ENCODE peak calls at places on chromosomes 11 and 22, in seven cellular contexts. One of them, this sample, is unnamed.

GRCh38 chr11:116177521-116178220 is 595.1 kb downstream of the BUD13 start:
- DNase-seq in epithelial cell of esophagus: no peak
- DNase-seq in left ventricle myocardium inferior: no peak
- DNase-seq in astrocyte of the spinal cord: no peak
- DNase-seq in tibial artery: no peak
- DNase-seq in OCI-LY7: no peak
- DNase-seq in cardiac muscle cell: no peak
- DNase-seq in this sample: no peak

GRCh38 chr22:37043214-37043827 is 8.2 kb upstream of the KCTD17 start:
- DNase-seq in epithelial cell of esophagus: no peak
- DNase-seq in left ventricle myocardium inferior: no peak
- DNase-seq in astrocyte of the spinal cord: no peak
- DNase-seq in tibial artery: no peak
- DNase-seq in OCI-LY7: no peak
- DNase-seq in cardiac muscle cell: no peak
- DNase-seq in this sample: no peak

GRCh38 chr22:25488244-25489020 is 76.0 kb upstream of the GRK3 start:
- DNase-seq in epithelial cell of esophagus: peak
- DNase-seq in left ventricle myocardium inferior: peak
- DNase-seq in astrocyte of the spinal cord: peak
- DNase-seq in tibial artery: no peak
- DNase-seq in OCI-LY7: no peak
- DNase-seq in cardiac muscle cell: peak
- DNase-seq in this sample: peak

GRCh38 chr22:31139866-31140716 is at the start of gene PLA2G3:
- DNase-seq in epithelial cell of esophagus: peak
- DNase-seq in left ventricle myocardium inferior: no peak
- DNase-seq in astrocyte of the spinal cord: peak
- DNase-seq in tibial artery: no peak
- DNase-seq in OCI-LY7: no peak
- DNase-seq in cardiac muscle cell: peak
- DNase-seq in this sample: peak

GRCh38 chr11:96259053-96259837 is 83.8 kb downstream of the MAML2 start:
- DNase-seq in epithelial cell of esophagus: peak
- DNase-seq in left ventricle myocardium inferior: no peak
- DNase-seq in astrocyte of the spinal cord: peak
- DNase-seq in tibial artery: no peak
- DNase-seq in OCI-LY7: peak
- DNase-seq in cardiac muscle cell: peak
- DNase-seq in this sample: no peak

GRCh38 chr11:21398195-21398594 is 728.8 kb downstream of the NELL1 start:
- DNase-seq in epithelial cell of esophagus: no peak
- DNase-seq in left ventricle myocardium inferior: no peak
- DNase-seq in astrocyte of the spinal cord: no peak
- DNase-seq in tibial artery: no peak
- DNase-seq in OCI-LY7: no peak
- DNase-seq in cardiac muscle cell: no peak
- DNase-seq in this sample: no peak

GRCh38 chr11:75938543-75938942 is 123.5 kb downstream of the UVRAG start:
- DNase-seq in epithelial cell of esophagus: peak
- DNase-seq in left ventricle myocardium inferior: no peak
- DNase-seq in astrocyte of the spinal cord: peak
- DNase-seq in tibial artery: no peak
- DNase-seq in OCI-LY7: no peak
- DNase-seq in cardiac muscle cell: peak
- DNase-seq in this sample: no peak

GRCh38 chr11:8693010-8693551 is 10.5 kb downstream of the RPL27A start:
- DNase-seq in epithelial cell of esophagus: peak
- DNase-seq in left ventricle myocardium inferior: no peak
- DNase-seq in astrocyte of the spinal cord: no peak
- DNase-seq in tibial artery: no peak
- DNase-seq in OCI-LY7: no peak
- DNase-seq in cardiac muscle cell: peak
- DNase-seq in this sample: no peak

GRCh38 chr22:48538291-48538820 is 1289.3 kb downstream of the BRD1 start:
- DNase-seq in epithelial cell of esophagus: no peak
- DNase-seq in left ventricle myocardium inferior: no peak
- DNase-seq in astrocyte of the spinal cord: no peak
- DNase-seq in tibial artery: no peak
- DNase-seq in OCI-LY7: no peak
- DNase-seq in cardiac muscle cell: no peak
- DNase-seq in this sample: no peak

GRCh38 chr11:75577198-75577597 is 15.1 kb downstream of the SERPINH1 start:
- DNase-seq in epithelial cell of esophagus: no peak
- DNase-seq in left ventricle myocardium inferior: no peak
- DNase-seq in astrocyte of the spinal cord: no peak
- DNase-seq in tibial artery: no peak
- DNase-seq in OCI-LY7: peak
- DNase-seq in cardiac muscle cell: no peak
- DNase-seq in this sample: no peak

GRCh38 chr11:72676874-72677341 is 2.7 kb upstream of the PDE2A start:
- DNase-seq in epithelial cell of esophagus: peak
- DNase-seq in left ventricle myocardium inferior: peak
- DNase-seq in astrocyte of the spinal cord: peak
- DNase-seq in tibial artery: no peak
- DNase-seq in OCI-LY7: peak
- DNase-seq in cardiac muscle cell: peak
- DNase-seq in this sample: no peak

GRCh38 chr11:62552931-62553838 is 6.6 kb upstream of the AHNAK start:
- DNase-seq in epithelial cell of esophagus: peak
- DNase-seq in left ventricle myocardium inferior: peak
- DNase-seq in astrocyte of the spinal cord: peak
- DNase-seq in tibial artery: peak
- DNase-seq in OCI-LY7: no peak
- DNase-seq in cardiac muscle cell: peak
- DNase-seq in this sample: peak

GRCh38 chr22:35319244-35319985 is 19.7 kb downstream of the TOM1 start:
- DNase-seq in epithelial cell of esophagus: no peak
- DNase-seq in left ventricle myocardium inferior: no peak
- DNase-seq in astrocyte of the spinal cord: no peak
- DNase-seq in tibial artery: no peak
- DNase-seq in OCI-LY7: no peak
- DNase-seq in cardiac muscle cell: no peak
- DNase-seq in this sample: no peak

GRCh38 chr11:12274558-12275197 is 102.7 kb upstream of the PARVA start:
- DNase-seq in epithelial cell of esophagus: peak
- DNase-seq in left ventricle myocardium inferior: no peak
- DNase-seq in astrocyte of the spinal cord: peak
- DNase-seq in tibial artery: peak
- DNase-seq in OCI-LY7: no peak
- DNase-seq in cardiac muscle cell: no peak
- DNase-seq in this sample: no peak

GRCh38 chr22:44709881-44710400 is 7.9 kb downstream of the PRR5 start:
- DNase-seq in epithelial cell of esophagus: no peak
- DNase-seq in left ventricle myocardium inferior: no peak
- DNase-seq in astrocyte of the spinal cord: no peak
- DNase-seq in tibial artery: no peak
- DNase-seq in OCI-LY7: no peak
- DNase-seq in cardiac muscle cell: no peak
- DNase-seq in this sample: no peak

GRCh38 chr11:85742873-85743275 is 56.9 kb upstream of the CCDC89 start:
- DNase-seq in epithelial cell of esophagus: peak
- DNase-seq in left ventricle myocardium inferior: no peak
- DNase-seq in astrocyte of the spinal cord: no peak
- DNase-seq in tibial artery: no peak
- DNase-seq in OCI-LY7: no peak
- DNase-seq in cardiac muscle cell: no peak
- DNase-seq in this sample: no peak

GRCh38 chr11:85742348-85742747 is 56.4 kb upstream of the CCDC89 start:
- DNase-seq in epithelial cell of esophagus: no peak
- DNase-seq in left ventricle myocardium inferior: no peak
- DNase-seq in astrocyte of the spinal cord: no peak
- DNase-seq in tibial artery: no peak
- DNase-seq in OCI-LY7: no peak
- DNase-seq in cardiac muscle cell: no peak
- DNase-seq in this sample: no peak

GRCh38 chr11:85737738-85738137 is 51.7 kb upstream of the CCDC89 start:
- DNase-seq in epithelial cell of esophagus: no peak
- DNase-seq in left ventricle myocardium inferior: no peak
- DNase-seq in astrocyte of the spinal cord: no peak
- DNase-seq in tibial artery: no peak
- DNase-seq in OCI-LY7: no peak
- DNase-seq in cardiac muscle cell: no peak
- DNase-seq in this sample: no peak

GRCh38 chr11:85736121-85736520 is 50.1 kb upstream of the CCDC89 start:
- DNase-seq in epithelial cell of esophagus: no peak
- DNase-seq in left ventricle myocardium inferior: no peak
- DNase-seq in astrocyte of the spinal cord: no peak
- DNase-seq in tibial artery: no peak
- DNase-seq in OCI-LY7: no peak
- DNase-seq in cardiac muscle cell: peak
- DNase-seq in this sample: no peak

GRCh38 chr11:85740464-85741400 is 54.7 kb upstream of the CCDC89 start:
- DNase-seq in epithelial cell of esophagus: no peak
- DNase-seq in left ventricle myocardium inferior: no peak
- DNase-seq in astrocyte of the spinal cord: no peak
- DNase-seq in tibial artery: no peak
- DNase-seq in OCI-LY7: no peak
- DNase-seq in cardiac muscle cell: peak
- DNase-seq in this sample: no peak
- H3K4me3 ChIP-seq in epithelial cell of esophagus: no peak
- H3K4me3 ChIP-seq in left ventricle myocardium inferior: no peak
- H3K4me3 ChIP-seq in astrocyte of the spinal cord: no peak
- H3K4me3 ChIP-seq in tibial artery: no peak
- H3K4me3 ChIP-seq in OCI-LY7: no peak
- H3K4me3 ChIP-seq in cardiac muscle cell: no peak
- H3K4me3 ChIP-seq in this sample: no peak

GRCh38 chr11:118928108-118928869 is 2.6 kb upstream of the BCL9L start:
- DNase-seq in epithelial cell of esophagus: peak
- DNase-seq in left ventricle myocardium inferior: peak
- DNase-seq in astrocyte of the spinal cord: peak
- DNase-seq in tibial artery: peak
- DNase-seq in OCI-LY7: peak
- DNase-seq in cardiac muscle cell: peak
- DNase-seq in this sample: no peak

GRCh38 chr11:118930152-118930712 is 4.5 kb upstream of the BCL9L start:
- DNase-seq in epithelial cell of esophagus: peak
- DNase-seq in left ventricle myocardium inferior: peak
- DNase-seq in astrocyte of the spinal cord: peak
- DNase-seq in tibial artery: peak
- DNase-seq in OCI-LY7: peak
- DNase-seq in cardiac muscle cell: peak
- DNase-seq in this sample: no peak

GRCh38 chr11:118928870-118929495 is 3.3 kb upstream of the BCL9L start:
- DNase-seq in epithelial cell of esophagus: peak
- DNase-seq in left ventricle myocardium inferior: peak
- DNase-seq in astrocyte of the spinal cord: peak
- DNase-seq in tibial artery: no peak
- DNase-seq in OCI-LY7: peak
- DNase-seq in cardiac muscle cell: peak
- DNase-seq in this sample: no peak

GRCh38 chr11:118931576-118931975 is 5.8 kb upstream of the BCL9L start:
- DNase-seq in epithelial cell of esophagus: no peak
- DNase-seq in left ventricle myocardium inferior: no peak
- DNase-seq in astrocyte of the spinal cord: no peak
- DNase-seq in tibial artery: no peak
- DNase-seq in OCI-LY7: no peak
- DNase-seq in cardiac muscle cell: no peak
- DNase-seq in this sample: no peak

GRCh38 chr11:118929496-118930151 is 3.9 kb upstream of the BCL9L start:
- DNase-seq in epithelial cell of esophagus: peak
- DNase-seq in left ventricle myocardium inferior: peak
- DNase-seq in astrocyte of the spinal cord: peak
- DNase-seq in tibial artery: peak
- DNase-seq in OCI-LY7: peak
- DNase-seq in cardiac muscle cell: peak
- DNase-seq in this sample: no peak
- H3K4me3 ChIP-seq in epithelial cell of esophagus: peak
- H3K4me3 ChIP-seq in left ventricle myocardium inferior: peak
- H3K4me3 ChIP-seq in astrocyte of the spinal cord: peak
- H3K4me3 ChIP-seq in tibial artery: peak
- H3K4me3 ChIP-seq in OCI-LY7: peak
- H3K4me3 ChIP-seq in cardiac muscle cell: peak
- H3K4me3 ChIP-seq in this sample: peak

DNA sequence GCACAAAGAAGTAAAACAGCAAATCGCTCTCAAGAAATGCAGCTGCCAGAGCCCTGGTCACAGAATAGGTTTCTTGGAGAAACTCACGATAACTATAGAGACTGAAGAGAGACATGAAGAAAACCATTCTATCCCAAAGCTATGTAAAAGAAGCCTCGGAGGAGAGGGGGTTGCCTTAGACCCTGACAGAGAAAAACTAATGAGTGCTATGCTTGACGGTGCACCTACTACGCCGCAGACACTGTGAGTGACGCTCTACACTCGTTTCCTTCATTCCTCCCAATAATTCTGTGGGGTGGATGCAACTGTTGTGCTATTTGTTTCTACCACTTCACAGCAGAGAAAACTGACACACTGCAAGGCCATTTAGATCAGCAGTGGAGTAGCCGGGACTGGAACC is 121.8 kb downstream of the ETS1 start:
- DNase-seq in epithelial cell of esophagus: no peak
- DNase-seq in left ventricle myocardium inferior: no peak
- DNase-seq in astrocyte of the spinal cord: no peak
- DNase-seq in tibial artery: no peak
- DNase-seq in OCI-LY7: no peak
- DNase-seq in cardiac muscle cell: no peak
- DNase-seq in this sample: no peak
- H3K4me3 ChIP-seq in epithelial cell of esophagus: no peak
- H3K4me3 ChIP-seq in left ventricle myocardium inferior: no peak
- H3K4me3 ChIP-seq in astrocyte of the spinal cord: no peak
- H3K4me3 ChIP-seq in tibial artery: no peak
- H3K4me3 ChIP-seq in OCI-LY7: no peak
- H3K4me3 ChIP-seq in cardiac muscle cell: no peak
- H3K4me3 ChIP-seq in this sample: no peak

GRCh38 chr11:60929774-60930173 is 5.5 kb downstream of the TMEM132A start:
- DNase-seq in epithelial cell of esophagus: no peak
- DNase-seq in left ventricle myocardium inferior: no peak
- DNase-seq in astrocyte of the spinal cord: no peak
- DNase-seq in tibial artery: no peak
- DNase-seq in OCI-LY7: no peak
- DNase-seq in cardiac muscle cell: no peak
- DNase-seq in this sample: no peak

GRCh38 chr11:60928563-60929001 is 4.3 kb downstream of the TMEM132A start:
- DNase-seq in epithelial cell of esophagus: no peak
- DNase-seq in left ventricle myocardium inferior: no peak
- DNase-seq in astrocyte of the spinal cord: no peak
- DNase-seq in tibial artery: no peak
- DNase-seq in OCI-LY7: no peak
- DNase-seq in cardiac muscle cell: no peak
- DNase-seq in this sample: no peak

GRCh38 chr11:60932605-60933346 is 8.5 kb downstream of the TMEM132A start:
- DNase-seq in epithelial cell of esophagus: no peak
- DNase-seq in left ventricle myocardium inferior: no peak
- DNase-seq in astrocyte of the spinal cord: peak
- DNase-seq in tibial artery: no peak
- DNase-seq in OCI-LY7: peak
- DNase-seq in cardiac muscle cell: no peak
- DNase-seq in this sample: no peak

GRCh38 chr11:60931897-60932296 is 7.6 kb downstream of the TMEM132A start:
- DNase-seq in epithelial cell of esophagus: no peak
- DNase-seq in left ventricle myocardium inferior: no peak
- DNase-seq in astrocyte of the spinal cord: no peak
- DNase-seq in tibial artery: no peak
- DNase-seq in OCI-LY7: peak
- DNase-seq in cardiac muscle cell: no peak
- DNase-seq in this sample: no peak

DNA sequence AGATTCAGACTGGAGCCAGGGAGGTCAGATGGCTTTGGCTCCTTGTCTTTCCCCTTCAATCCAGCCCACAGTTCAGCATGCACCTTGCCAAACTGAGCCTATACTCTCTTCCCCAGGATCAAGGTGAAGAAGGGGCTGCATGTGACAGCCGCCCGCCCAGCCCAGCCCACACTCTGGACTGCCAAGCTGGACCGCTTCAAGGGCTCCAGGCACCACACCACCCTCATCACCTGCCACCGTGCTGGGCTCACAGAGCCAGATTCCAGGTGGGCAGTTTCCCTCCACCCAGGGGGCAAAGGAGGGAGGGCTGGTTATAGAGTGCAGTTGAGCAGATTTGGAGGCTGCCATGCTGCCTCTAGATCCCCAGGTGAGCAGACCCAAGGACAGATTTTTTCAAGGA is 6.1 kb downstream of the TMEM132A start:
- DNase-seq in epithelial cell of esophagus: no peak
- DNase-seq in left ventricle myocardium inferior: no peak
- DNase-seq in astrocyte of the spinal cord: no peak
- DNase-seq in tibial artery: no peak
- DNase-seq in OCI-LY7: no peak
- DNase-seq in cardiac muscle cell: no peak
- DNase-seq in this sample: no peak
- H3K4me3 ChIP-seq in epithelial cell of esophagus: no peak
- H3K4me3 ChIP-seq in left ventricle myocardium inferior: no peak
- H3K4me3 ChIP-seq in astrocyte of the spinal cord: no peak
- H3K4me3 ChIP-seq in tibial artery: no peak
- H3K4me3 ChIP-seq in OCI-LY7: no peak
- H3K4me3 ChIP-seq in cardiac muscle cell: no peak
- H3K4me3 ChIP-seq in this sample: no peak

This sample was measured in retinal pigment epithelial cell.